ENCODE peak calls at places on chromosomes 13 and 19, in five cellular contexts. S is K562, X is A549, O is IMR-90, P is mammary epithelial cell. F is an unnamed sample.

GRCh38 chr13:36124236-36124822 is 6.9 kb downstream of the DCLK1 start:
- DNase-seq in X (no peak), S (no peak), O (peak), P (no peak), F (no peak)

GRCh38 chr13:91323349-91323748 is 24.1 kb upstream of the MIR17HG start:
- DNase-seq in O (no peak), P (no peak), X (no peak), S (no peak), F (no peak)

GRCh38 chr13:76286178-76286577 is 600.0 kb downstream of the KCTD12 start:
- DNase-seq in P (no peak), O (peak), S (no peak), X (no peak), F (no peak)

GRCh38 chr13:19940106-19940505 is 18.4 kb upstream of the ZMYM2 start:
- DNase-seq in S (no peak), X (no peak), P (no peak), O (no peak), F (no peak)

GRCh38 chr13:43816401-43816889 is 29.7 kb upstream of the ENOX1 start:
- DNase-seq in O (no peak), X (no peak), P (no peak), S (no peak), F (no peak)

GRCh38 chr13:33686772-33687480 is 131.0 kb upstream of the RFC3 start:
- DNase-seq in O (no peak), P (no peak), X (no peak), S (no peak), F (no peak)

GRCh38 chr19:7391218-7391670 is 42.5 kb downstream of the ARHGEF18 start:
- DNase-seq in S (no peak), O (peak), P (peak), X (peak), F (no peak)

GRCh38 chr13:21676611-21677021 is 5.7 kb downstream of the FGF9 start:
- DNase-seq in O (no peak), P (no peak), S (no peak), X (no peak), F (peak)

GRCh38 chr13:60441761-60442160 is 44.7 kb downstream of the TDRD3 start:
- DNase-seq in O (no peak), S (no peak), P (no peak), X (no peak), F (no peak)

GRCh38 chr13:29978211-29978610 is 127.8 kb upstream of the UBL3 start:
- DNase-seq in X (no peak), P (peak), O (peak), S (no peak), F (no peak)

GRCh38 chr19:35671818-35672217 is 5.5 kb downstream of the UPK1A start:
- DNase-seq in P (no peak), O (no peak), S (peak), X (no peak), F (no peak)

GRCh38 chr13:36919206-36919832 is 719 bp downstream of the SMAD9 start:
- DNase-seq in X (no peak), S (peak), O (peak), P (peak), F (peak)

GRCh38 chr19:34732548-34733255 is 1.3 kb upstream of the ZNF181 start:
- DNase-seq in O (no peak), S (peak), X (no peak), P (no peak), F (peak)

GRCh38 chr19:34475975-34476594 is 5.5 kb upstream of the WTIP start:
- DNase-seq in X (no peak), O (peak), S (no peak), P (no peak), F (no peak)

GRCh38 chr19:10871711-10872550 is 578 bp downstream of the CARM1 start:
- DNase-seq in P (peak), X (no peak), S (peak), O (no peak), F (peak)

GRCh38 chr19:54158812-54159351 is 639 bp downstream of the LENG1 start:
- DNase-seq in O (peak), P (peak), S (no peak), X (peak), F (peak)

GRCh38 chr19:30123109-30123508 is 181.1 kb downstream of the URI1 start:
- DNase-seq in P (no peak), S (no peak), X (no peak), O (no peak), F (no peak)

GRCh38 chr13:40236566-40237168 is 429.8 kb downstream of the FOXO1 start:
- DNase-seq in O (no peak), X (no peak), P (no peak), S (no peak), F (no peak)

GRCh38 chr13:35966024-35966423 is 165.2 kb downstream of the DCLK1 start:
- DNase-seq in P (no peak), O (no peak), X (no peak), S (no peak), F (no peak)

GRCh38 chr19:3248728-3249315 is 24.4 kb downstream of the CELF5 start:
- DNase-seq in X (no peak), P (no peak), O (no peak), S (no peak), F (no peak)

GRCh38 chr19:48553676-48554384 is 1.9 kb downstream of the SULT2B1 start:
- DNase-seq in P (peak), O (peak), S (peak), X (peak), F (no peak)

GRCh38 chr13:87355451-87355850 is 315.7 kb upstream of the SLITRK5 start:
- DNase-seq in S (no peak), O (no peak), P (no peak), X (no peak), F (no peak)

GRCh38 chr13:101640797-101641400 is 188.4 kb downstream of the ITGBL1 start:
- DNase-seq in O (peak), S (no peak), P (peak), X (no peak), F (no peak)

GRCh38 chr13:41610426-41610825 is 153.1 kb downstream of the RGCC start:
- DNase-seq in X (no peak), P (peak), S (no peak), O (peak), F (no peak)

GRCh38 chr13:41117859-41118258 is 14.7 kb downstream of the KBTBD6 start:
- DNase-seq in X (no peak), O (no peak), P (peak), S (no peak), F (no peak)

GRCh38 chr13:105030851-105031250 is 1504.6 kb downstream of the EFNB2 start:
- DNase-seq in X (no peak), O (no peak), P (no peak), S (no peak), F (no peak)

GRCh38 chr13:23806874-23807522 is 82.2 kb downstream of the MIPEP start:
- DNase-seq in X (no peak), S (no peak), O (peak), P (no peak), F (peak)

GRCh38 chr13:39496487-39496998 is 106.5 kb downstream of the LHFPL6 start:
- DNase-seq in S (no peak), P (no peak), X (no peak), O (no peak), F (no peak)

GRCh38 chr19:36488816-36489138 is 584 bp downstream of the ZNF566 start:
- DNase-seq in X (peak), S (peak), O (no peak), P (no peak), F (peak)

GRCh38 chr19:48999481-49000325 is 6.0 kb downstream of the RUVBL2 start:
- DNase-seq in P (peak), O (peak), S (peak), X (peak), F (peak)

GRCh38 chr13:27622881-27623280 is 1.2 kb downstream of the POLR1D start:
- DNase-seq in P (no peak), O (no peak), X (no peak), S (no peak), F (peak)

DNA sequence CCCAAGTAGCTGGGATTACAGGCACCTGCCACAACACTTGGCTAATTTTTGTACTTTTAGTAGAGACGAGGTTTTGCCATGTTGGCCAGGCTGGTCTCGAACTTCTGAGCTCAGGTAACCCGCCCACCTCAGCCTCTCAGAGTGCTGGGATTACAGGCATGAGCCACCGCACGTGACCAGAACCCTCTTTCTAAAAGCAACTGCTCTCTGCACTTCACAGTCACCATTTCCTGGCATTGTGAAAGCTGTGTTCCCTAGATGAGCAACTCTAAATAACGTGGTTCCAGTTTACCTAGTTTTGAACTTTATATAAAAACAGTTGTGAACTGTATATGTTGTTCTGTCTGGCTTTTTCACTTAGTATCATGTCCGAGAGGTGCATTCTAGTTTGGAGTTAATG is 152.9 kb downstream of the SIPA1L3 start:
- DNase-seq in O (no peak), S (no peak), X (no peak), P (no peak), F (peak)
- H3K4me2 ChIP-seq in O (no peak), S (no peak), X (no peak), P (no peak), F (peak)

GRCh38 chr13:110448677-110449076 is 112.8 kb downstream of the RAB20 start:
- DNase-seq in S (no peak), O (no peak), X (no peak), P (no peak), F (no peak)
- H3K4me2 ChIP-seq in S (no peak), O (no peak), X (no peak), P (peak), F (no peak)

DNA sequence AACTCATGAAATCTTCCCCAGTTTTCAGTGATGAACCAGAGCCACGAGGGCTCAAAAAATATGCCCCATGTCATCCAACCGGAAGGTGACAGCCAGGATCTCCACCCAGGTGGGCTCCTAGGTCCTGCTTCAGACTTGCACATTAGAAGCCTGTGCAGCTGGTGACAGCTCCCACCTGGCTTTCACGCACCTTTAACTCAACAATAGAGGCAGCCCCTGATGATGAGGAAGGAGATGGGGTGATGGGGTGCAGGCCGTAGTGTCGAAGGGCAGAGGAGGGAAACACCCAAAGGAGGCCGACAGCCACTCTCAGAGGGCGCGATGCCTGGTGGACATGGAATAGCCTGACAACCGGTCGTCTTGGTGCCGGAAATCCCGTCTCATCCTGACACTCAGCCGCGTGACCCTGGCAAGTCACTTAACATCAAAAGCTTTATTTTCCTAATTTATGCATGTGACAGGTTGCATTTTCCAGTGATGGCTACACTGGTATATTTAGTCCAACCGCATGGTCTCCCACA is 118.0 kb downstream of the SOX1 start:
- DNase-seq in P (no peak), X (no peak), S (no peak), O (no peak), F (no peak)
- H3K4me2 ChIP-seq in P (no peak), X (no peak), S (no peak), O (no peak), F (no peak)

GRCh38 chr19:1109032-1109541 is 5.3 kb downstream of the GPX4 start:
- DNase-seq in S (no peak), P (no peak), X (no peak), O (no peak), F (no peak)
- H3K4me2 ChIP-seq in S (no peak), P (no peak), X (no peak), O (no peak), F (no peak)

GRCh38 chr13:100044936-100045335 is 44.0 kb upstream of the PCCA start:
- DNase-seq in P (no peak), X (no peak), S (no peak), O (no peak), F (no peak)

GRCh38 chr13:100035936-100036335 is 53.0 kb upstream of the PCCA start:
- DNase-seq in O (no peak), X (no peak), P (no peak), S (no peak), F (no peak)

GRCh38 chr13:100039740-100040139 is 49.2 kb upstream of the PCCA start:
- DNase-seq in X (peak), O (peak), S (no peak), P (no peak), F (no peak)

GRCh38 chr13:100045355-100045754 is 43.5 kb upstream of the PCCA start:
- DNase-seq in X (no peak), S (no peak), P (no peak), O (no peak), F (no peak)

DNA sequence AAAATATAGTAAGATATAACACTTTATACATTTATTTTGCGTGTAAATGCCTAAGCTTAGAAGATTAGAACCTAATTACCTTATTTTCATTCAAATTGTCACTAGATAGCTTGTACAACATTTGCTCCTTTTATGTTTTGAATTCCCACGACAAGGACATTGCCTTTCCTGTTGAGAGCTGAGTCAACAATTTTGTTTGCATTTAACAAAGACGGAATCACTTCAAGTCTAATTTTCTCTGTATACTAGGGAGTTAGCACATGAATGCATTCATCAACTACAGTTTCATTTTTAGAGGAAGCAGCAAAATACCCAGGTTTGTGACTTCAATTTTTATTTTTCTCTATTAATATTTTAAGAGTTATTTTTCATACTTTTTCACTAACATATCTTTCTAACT is 48.7 kb upstream of the PCCA start:
- DNase-seq in P (no peak), S (no peak), O (no peak), X (no peak), F (no peak)
- H3K4me2 ChIP-seq in P (no peak), S (no peak), O (no peak), X (peak), F (no peak)

GRCh38 chr19:39558623-39559117 is 18.7 kb upstream of the EID2 start:
- DNase-seq in P (no peak), X (no peak), S (no peak), O (no peak), F (peak)
- H3K4me2 ChIP-seq in P (no peak), X (no peak), S (no peak), O (no peak), F (peak)

F was measured in OCI-LY7.